ENCODE peak calls at places on chromosomes 3 and 15, in four cellular contexts. Y is GM06990, W is fibroblast of mammary gland, R is fibroblast of pulmonary artery. E is an unnamed sample.

GRCh38 chr3:46716461-46717441 is 918 bp downstream of the PRSS50 start:
- DNase-seq in W (no peak), R (no peak), Y (no peak), E (no peak)

GRCh38 chr3:5187152-5187919 is at the start of gene EDEM1:
- DNase-seq in W (peak; percentile 91), R (peak; percentile 95), Y (peak; percentile 99), E (peak; percentile 98)

GRCh38 chr3:184970186-184970585 is 158.2 kb downstream of the VPS8 start:
- DNase-seq in Y (no peak), R (no peak), W (no peak), E (no peak)

GRCh38 chr3:56800373-56801150 is 1.2 kb downstream of the ARHGEF3 start:
- DNase-seq in W (no peak), Y (peak; percentile 58), R (no peak), E (peak; percentile 50)

GRCh38 chr3:55978953-55979352 is 489.3 kb downstream of the ERC2 start:
- DNase-seq in R (no peak), W (no peak), Y (no peak), E (no peak)

GRCh38 chr3:59482001-59482400 is 432.2 kb upstream of the CFAP20DC start:
- DNase-seq in R (no peak), W (no peak), Y (no peak), E (no peak)

GRCh38 chr3:53803124-53803815 is 42.9 kb downstream of the CHDH start:
- DNase-seq in Y (no peak), W (no peak), R (no peak), E (no peak)

GRCh38 chr15:52765779-52766178 is 24.4 kb downstream of the ONECUT1 start:
- DNase-seq in R (peak; percentile 11), W (no peak), Y (no peak), E (no peak)

GRCh38 chr3:192957441-192957951 is 39.8 kb upstream of the MB21D2 start:
- DNase-seq in Y (no peak), W (peak; percentile 97), R (peak; percentile 99), E (no peak)

GRCh38 chr15:32993285-32993684 is 201.2 kb downstream of the FMN1 start:
- DNase-seq in W (peak; percentile 37), R (peak; percentile 31), Y (no peak), E (no peak)
- TF ChIP-seq CTCF in W (peak; percentile 44), R (peak; percentile 49), Y (peak; percentile 21), E (peak; percentile 26)

GRCh38 chr3:126835472-126836219 is 131.6 kb downstream of the CHCHD6 start:
- DNase-seq in Y (no peak), R (peak; percentile 55), W (peak; percentile 78), E (no peak)
- TF ChIP-seq CTCF in Y (no peak), R (peak; percentile 35), W (peak; percentile 44), E (no peak)

GRCh38 chr3:80785475-80785874 is 976.0 kb downstream of the GBE1 start:
- DNase-seq in W (no peak), Y (no peak), R (peak; percentile 3), E (no peak)
- TF ChIP-seq CTCF in W (no peak), Y (no peak), R (no peak), E (no peak)

DNA sequence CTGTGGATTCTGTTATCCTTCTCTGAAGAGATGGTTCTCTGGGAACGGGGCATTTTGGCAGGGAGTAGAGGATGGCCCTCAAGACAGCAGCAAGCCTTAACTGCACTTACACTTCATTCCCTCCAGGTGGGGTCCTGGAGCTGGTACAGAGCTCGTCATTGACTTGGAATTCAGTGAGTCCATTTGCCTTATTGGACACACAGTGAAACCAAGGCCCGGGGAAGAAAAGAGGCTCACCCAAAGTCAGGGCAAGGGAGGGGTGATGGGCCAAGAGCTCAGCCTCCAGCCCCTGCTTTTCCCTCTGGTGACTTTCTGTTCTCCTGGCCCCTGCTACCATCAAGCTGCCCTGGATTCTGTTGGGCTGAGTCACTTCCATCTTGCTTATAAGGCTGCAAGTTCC is 125.6 kb downstream of the ETFA start:
- DNase-seq in Y (peak; percentile 31), W (peak; percentile 84), R (peak; percentile 78), E (peak; percentile 60)
- TF ChIP-seq CTCF in Y (peak; percentile 62), W (peak; percentile 73), R (peak; percentile 72), E (peak; percentile 41)